ENCODE peak calls at places on chromosome 7, in four cellular contexts. B, H, I and N are unnamed samples.

GRCh38 chr7:1928555-1929348 is 258.7 kb downstream of the ELFN1 start:
- DNase-seq in B (no peak), H (no peak), I (no peak), N (no peak)

GRCh38 chr7:70782729-70783290 is 349.1 kb upstream of the GALNT17 start:
- DNase-seq in B (no peak), H (no peak), I (no peak), N (no peak)

GRCh38 chr7:31710171-31710570 is 23.2 kb downstream of the PPP1R17 start:
- DNase-seq in B (no peak), H (no peak), I (no peak), N (no peak)

GRCh38 chr7:153657182-153657800 is 394.9 kb upstream of the DPP6 start:
- DNase-seq in B (no peak), H (no peak), I (no peak), N (no peak)

GRCh38 chr7:156475179-156475578 is 165.4 kb upstream of the RNF32 start:
- DNase-seq in B (no peak), H (no peak), I (no peak), N (peak; percentile 62)

GRCh38 chr7:13185139-13185538 is 497.7 kb downstream of the ARL4A start:
- DNase-seq in B (no peak), H (no peak), I (no peak), N (no peak)

GRCh38 chr7:93530701-93531100 is 43.8 kb downstream of the CALCR start:
- DNase-seq in B (no peak), H (no peak), I (no peak), N (no peak)

GRCh38 chr7:154842608-154843007 is 160.3 kb downstream of the PAXIP1 start:
- DNase-seq in B (no peak), H (no peak), I (no peak), N (no peak)

GRCh38 chr7:41817386-41817785 is 114.5 kb upstream of the INHBA start:
- DNase-seq in B (no peak), H (no peak), I (no peak), N (no peak)

GRCh38 chr7:28435152-28435551 is 22.8 kb downstream of the CREB5 start:
- DNase-seq in B (no peak), H (no peak), I (no peak), N (no peak)
- TF ChIP-seq CTCF in B (no peak), H (no peak), I (no peak), N (no peak)

GRCh38 chr7:45074738-45075644 is 13.8 kb downstream of the NACAD start:
- DNase-seq in B (no peak), H (no peak), I (no peak), N (no peak)

GRCh38 chr7:45071528-45071927 is 17.2 kb downstream of the NACAD start:
- DNase-seq in B (no peak), H (no peak), I (no peak), N (no peak)

GRCh38 chr7:45073843-45074737 is 14.7 kb downstream of the NACAD start:
- DNase-seq in B (no peak), H (peak; percentile 81), I (no peak), N (no peak)

GRCh38 chr7:45072131-45073030 is 16.4 kb downstream of the NACAD start:
- DNase-seq in B (no peak), H (no peak), I (no peak), N (no peak)

DNA sequence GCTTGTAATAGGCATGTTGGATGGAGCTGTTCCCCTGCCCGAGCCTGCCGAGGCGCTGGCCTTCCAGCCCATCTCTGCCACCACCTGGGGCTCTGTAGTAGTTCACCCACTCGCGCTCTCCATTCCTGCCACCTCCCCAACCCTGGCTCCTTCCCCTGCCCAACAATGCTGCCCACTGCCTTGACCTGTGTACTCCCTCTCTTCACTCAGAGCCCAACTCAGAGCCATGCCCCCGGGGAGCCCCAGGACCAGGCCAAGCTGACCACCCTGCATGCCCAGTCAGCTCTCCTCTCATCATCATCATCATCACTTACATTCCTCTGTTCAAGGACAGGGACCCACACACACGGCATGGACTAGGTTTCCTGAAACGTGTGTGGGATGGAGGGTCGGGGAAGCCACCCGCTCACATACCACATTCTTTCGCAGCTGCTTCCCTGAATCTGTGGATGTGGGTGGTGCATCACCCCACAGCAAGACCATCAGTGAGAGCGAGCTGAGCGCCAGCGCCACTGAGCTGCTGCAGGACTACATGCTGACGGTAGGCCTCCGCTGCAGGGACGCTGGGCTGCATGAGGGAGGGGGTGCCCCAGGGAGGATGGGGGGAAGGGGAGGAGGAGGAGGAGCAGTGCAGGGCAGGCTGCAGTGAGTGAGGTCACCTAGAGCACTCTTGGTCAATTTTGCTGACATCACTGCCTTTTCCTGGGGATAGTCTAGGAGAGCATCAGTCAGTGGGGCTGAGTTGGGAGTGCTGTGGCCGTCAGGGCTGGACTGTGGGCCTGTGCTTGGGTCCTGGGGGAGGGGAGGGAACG is 15.5 kb downstream of the NACAD start:
- DNase-seq in B (no peak), H (no peak), I (no peak), N (no peak)
- TF ChIP-seq CTCF in B (no peak), H (no peak), I (peak; percentile 19), N (no peak)

DNA sequence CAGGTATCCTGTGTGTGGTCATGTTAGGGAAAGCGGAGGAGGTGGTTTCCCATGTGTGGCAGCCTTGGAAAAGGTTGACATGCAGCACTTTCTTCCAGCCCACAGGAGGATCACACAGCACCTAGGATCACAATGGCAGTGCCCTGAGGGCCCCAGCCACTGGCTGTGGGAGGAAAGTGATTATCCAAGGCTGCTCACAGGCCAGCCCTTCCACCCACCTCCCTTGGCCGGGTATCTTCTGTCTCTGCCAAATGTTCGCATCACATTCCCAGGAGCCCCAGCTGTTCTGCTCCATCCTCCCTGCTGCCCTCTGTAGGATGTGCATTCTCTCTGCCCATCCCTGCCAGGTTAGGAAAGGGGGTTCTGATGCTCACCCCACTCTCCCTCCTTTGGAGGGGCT is 2.5 kb upstream of the MLXIPL start:
- DNase-seq in B (no peak), H (no peak), I (no peak), N (no peak)
- TF ChIP-seq CTCF in B (no peak), H (no peak), I (no peak), N (no peak)

GRCh38 chr7:84188811-84189405 is 5.7 kb downstream of the SEMA3A start:
- DNase-seq in B (no peak), H (no peak), I (no peak), N (no peak)
- TF ChIP-seq CTCF in B (no peak), H (peak; percentile 59), I (peak; percentile 67), N (peak; percentile 81)

GRCh38 chr7:28500143-28500542 is 87.8 kb downstream of the CREB5 start:
- DNase-seq in B (no peak), H (no peak), I (no peak), N (no peak)

GRCh38 chr7:28502408-28502807 is 90.1 kb downstream of the CREB5 start:
- DNase-seq in B (no peak), H (no peak), I (no peak), N (no peak)

GRCh38 chr7:28503396-28503795 is 91.1 kb downstream of the CREB5 start:
- DNase-seq in B (no peak), H (no peak), I (no peak), N (no peak)

GRCh38 chr7:28497026-28497425 is 84.7 kb downstream of the CREB5 start:
- DNase-seq in B (no peak), H (no peak), I (no peak), N (no peak)

GRCh38 chr7:28498636-28499035 is 86.3 kb downstream of the CREB5 start:
- DNase-seq in B (no peak), H (no peak), I (no peak), N (no peak)
- TF ChIP-seq CTCF in B (no peak), H (no peak), I (no peak), N (no peak)

GRCh38 chr7:111561909-111562732 is at the start of gene IMMP2L:
- DNase-seq in B (peak; percentile 89), H (peak; percentile 89), I (peak; percentile 91), N (peak; percentile 95)
- TF ChIP-seq CTCF in B (peak; percentile 41), H (peak; percentile 48), I (peak; percentile 62), N (peak; percentile 50)

GRCh38 chr7:151003572-151003971 is 12.8 kb downstream of the NOS3 start:
- DNase-seq in B (no peak), H (no peak), I (no peak), N (no peak)
- TF ChIP-seq CTCF in B (no peak), H (no peak), I (no peak), N (no peak)